ENCODE peak calls at places on chromosomes 1 and 21, in nine cellular contexts. One of them, this sample, is unnamed.

GRCh38 chr1:76501576-76502219 is 365.6 kb upstream of the ST6GALNAC5 start:
- DNase-seq in SK-N-SH: no peak
- DNase-seq in endothelial cell of umbilical vein: no peak
- DNase-seq in HCT116: no peak
- DNase-seq in GM12878: no peak
- DNase-seq in K562: no peak
- DNase-seq in A549: no peak
- DNase-seq in HepG2: no peak
- DNase-seq in H1: no peak
- DNase-seq in this sample: peak

GRCh38 chr1:203985044-203985443 is 87.9 kb upstream of the SOX13 start:
- DNase-seq in H1: peak
- DNase-seq in GM12878: no peak
- DNase-seq in SK-N-SH: no peak
- DNase-seq in HCT116: no peak
- DNase-seq in K562: no peak
- DNase-seq in endothelial cell of umbilical vein: no peak
- DNase-seq in HepG2: no peak
- DNase-seq in A549: no peak
- DNase-seq in this sample: no peak

GRCh38 chr1:55252942-55253589 is 37.9 kb upstream of the USP24 start:
- DNase-seq in H1: no peak
- DNase-seq in SK-N-SH: no peak
- DNase-seq in K562: no peak
- DNase-seq in HepG2: no peak
- DNase-seq in A549: no peak
- DNase-seq in HCT116: no peak
- DNase-seq in endothelial cell of umbilical vein: no peak
- DNase-seq in GM12878: no peak
- DNase-seq in this sample: no peak

GRCh38 chr21:32826317-32827167 is 55.0 kb upstream of the PAXBP1 start:
- DNase-seq in H1: no peak
- DNase-seq in HepG2: peak
- DNase-seq in endothelial cell of umbilical vein: peak
- DNase-seq in K562: peak
- DNase-seq in SK-N-SH: peak
- DNase-seq in GM12878: peak
- DNase-seq in A549: peak
- DNase-seq in HCT116: peak
- DNase-seq in this sample: peak

GRCh38 chr1:224929335-224930237 is at the start of gene DNAH14:
- DNase-seq in GM12878: no peak
- DNase-seq in H1: peak
- DNase-seq in SK-N-SH: peak
- DNase-seq in A549: peak
- DNase-seq in K562: peak
- DNase-seq in HCT116: peak
- DNase-seq in endothelial cell of umbilical vein: peak
- DNase-seq in HepG2: peak
- DNase-seq in this sample: peak

GRCh38 chr1:232244426-232244825 is 385.5 kb downstream of the SIPA1L2 start:
- DNase-seq in endothelial cell of umbilical vein: no peak
- DNase-seq in H1: no peak
- DNase-seq in SK-N-SH: no peak
- DNase-seq in HepG2: no peak
- DNase-seq in K562: no peak
- DNase-seq in GM12878: no peak
- DNase-seq in A549: no peak
- DNase-seq in HCT116: no peak
- DNase-seq in this sample: no peak

GRCh38 chr1:110903853-110904500 is 31.0 kb downstream of the CD53 start:
- DNase-seq in H1: no peak
- DNase-seq in endothelial cell of umbilical vein: no peak
- DNase-seq in SK-N-SH: no peak
- DNase-seq in HCT116: no peak
- DNase-seq in K562: no peak
- DNase-seq in A549: no peak
- DNase-seq in GM12878: no peak
- DNase-seq in HepG2: no peak
- DNase-seq in this sample: no peak

GRCh38 chr1:176996455-176997090 is 167.9 kb downstream of the ASTN1 start:
- DNase-seq in HepG2: no peak
- DNase-seq in H1: peak
- DNase-seq in SK-N-SH: peak
- DNase-seq in A549: no peak
- DNase-seq in GM12878: no peak
- DNase-seq in K562: no peak
- DNase-seq in endothelial cell of umbilical vein: no peak
- DNase-seq in HCT116: no peak
- DNase-seq in this sample: no peak

GRCh38 chr1:210335001-210335400 is 6.3 kb downstream of the HHAT start:
- DNase-seq in HepG2: no peak
- DNase-seq in A549: no peak
- DNase-seq in GM12878: no peak
- DNase-seq in SK-N-SH: no peak
- DNase-seq in HCT116: no peak
- DNase-seq in H1: no peak
- DNase-seq in K562: no peak
- DNase-seq in endothelial cell of umbilical vein: no peak
- DNase-seq in this sample: no peak

GRCh38 chr1:101284021-101284420 is 47.2 kb downstream of the S1PR1 start:
- DNase-seq in HepG2: no peak
- DNase-seq in H1: no peak
- DNase-seq in HCT116: no peak
- DNase-seq in SK-N-SH: no peak
- DNase-seq in A549: no peak
- DNase-seq in endothelial cell of umbilical vein: no peak
- DNase-seq in K562: no peak
- DNase-seq in GM12878: no peak
- DNase-seq in this sample: no peak

GRCh38 chr1:228309548-228310067 is 97.0 kb downstream of the TRIM11 start:
- DNase-seq in K562: no peak
- DNase-seq in HepG2: no peak
- DNase-seq in SK-N-SH: no peak
- DNase-seq in GM12878: no peak
- DNase-seq in HCT116: no peak
- DNase-seq in A549: no peak
- DNase-seq in H1: no peak
- DNase-seq in endothelial cell of umbilical vein: no peak
- DNase-seq in this sample: no peak

DNA sequence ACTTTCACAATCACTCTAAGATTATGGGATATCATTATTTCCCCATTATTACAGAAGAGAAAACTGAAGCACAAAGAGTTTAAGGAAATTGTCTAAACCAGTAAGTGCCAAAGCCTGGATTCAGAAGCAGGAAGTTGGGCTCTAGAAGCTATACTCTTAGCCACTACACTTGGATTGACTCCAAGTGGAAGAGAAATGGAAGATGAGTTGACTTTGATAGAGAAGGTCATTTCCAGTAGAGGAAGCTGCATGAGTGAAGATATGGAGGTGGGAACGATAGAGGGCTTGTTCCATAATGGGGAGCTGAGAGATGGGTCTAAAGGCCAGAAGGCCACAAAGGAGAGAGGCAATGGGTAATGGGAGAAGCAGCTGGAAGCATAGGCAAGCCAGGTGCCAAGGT is 11.7 kb upstream of the TDRD10 start:
- DNase-seq in HCT116: no peak
- DNase-seq in HepG2: no peak
- DNase-seq in endothelial cell of umbilical vein: peak
- DNase-seq in A549: no peak
- DNase-seq in SK-N-SH: no peak
- DNase-seq in H1: no peak
- DNase-seq in K562: peak
- DNase-seq in GM12878: no peak
- DNase-seq in this sample: no peak
- TF ChIP-seq MAX in HCT116: no peak
- TF ChIP-seq MAX in HepG2: no peak
- TF ChIP-seq MAX in endothelial cell of umbilical vein: no peak
- TF ChIP-seq MAX in A549: no peak
- TF ChIP-seq MAX in SK-N-SH: no peak
- TF ChIP-seq MAX in H1: no peak
- TF ChIP-seq MAX in K562: no peak
- TF ChIP-seq MAX in GM12878: no peak
- TF ChIP-seq MAX in this sample: no peak

DNA sequence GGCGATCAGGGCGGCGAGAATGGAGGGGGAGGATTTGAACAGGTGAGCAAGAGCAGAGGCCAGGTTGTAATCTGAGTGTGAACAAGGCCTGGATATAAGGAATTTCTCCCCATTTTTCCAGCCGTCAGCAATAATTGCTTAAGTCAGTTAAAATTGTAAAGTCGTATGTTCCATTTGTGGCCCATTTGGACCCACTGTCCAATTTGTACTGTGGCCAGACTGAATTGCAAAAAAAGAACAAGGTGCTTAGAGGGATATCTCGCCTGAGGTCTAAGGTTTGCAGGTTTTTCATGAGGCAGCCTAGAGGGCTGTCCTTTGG is 1.0 kb downstream of the ERVH48-1 start:
- DNase-seq in H1: no peak
- DNase-seq in SK-N-SH: no peak
- DNase-seq in endothelial cell of umbilical vein: no peak
- DNase-seq in A549: no peak
- DNase-seq in K562: no peak
- DNase-seq in HCT116: no peak
- DNase-seq in GM12878: no peak
- DNase-seq in HepG2: no peak
- DNase-seq in this sample: no peak
- H3K4me3 ChIP-seq in H1: no peak
- H3K4me3 ChIP-seq in SK-N-SH: no peak
- H3K4me3 ChIP-seq in endothelial cell of umbilical vein: no peak
- H3K4me3 ChIP-seq in A549: no peak
- H3K4me3 ChIP-seq in K562: no peak
- H3K4me3 ChIP-seq in HCT116: no peak
- H3K4me3 ChIP-seq in GM12878: no peak
- H3K4me3 ChIP-seq in HepG2: no peak
- H3K4me3 ChIP-seq in this sample: peak

GRCh38 chr1:226578946-226579639 is 30.5 kb downstream of the STUM start:
- DNase-seq in endothelial cell of umbilical vein: no peak
- DNase-seq in GM12878: no peak
- DNase-seq in K562: no peak
- DNase-seq in SK-N-SH: no peak
- DNase-seq in HepG2: no peak
- DNase-seq in H1: no peak
- DNase-seq in HCT116: no peak
- DNase-seq in A549: no peak
- DNase-seq in this sample: no peak
- TF ChIP-seq CTCF in endothelial cell of umbilical vein: no peak
- TF ChIP-seq CTCF in GM12878: no peak
- TF ChIP-seq CTCF in K562: no peak
- TF ChIP-seq CTCF in SK-N-SH: no peak
- TF ChIP-seq CTCF in HepG2: no peak
- TF ChIP-seq CTCF in H1: no peak
- TF ChIP-seq CTCF in HCT116: no peak
- TF ChIP-seq CTCF in A549: no peak
- TF ChIP-seq CTCF in this sample: no peak

DNA sequence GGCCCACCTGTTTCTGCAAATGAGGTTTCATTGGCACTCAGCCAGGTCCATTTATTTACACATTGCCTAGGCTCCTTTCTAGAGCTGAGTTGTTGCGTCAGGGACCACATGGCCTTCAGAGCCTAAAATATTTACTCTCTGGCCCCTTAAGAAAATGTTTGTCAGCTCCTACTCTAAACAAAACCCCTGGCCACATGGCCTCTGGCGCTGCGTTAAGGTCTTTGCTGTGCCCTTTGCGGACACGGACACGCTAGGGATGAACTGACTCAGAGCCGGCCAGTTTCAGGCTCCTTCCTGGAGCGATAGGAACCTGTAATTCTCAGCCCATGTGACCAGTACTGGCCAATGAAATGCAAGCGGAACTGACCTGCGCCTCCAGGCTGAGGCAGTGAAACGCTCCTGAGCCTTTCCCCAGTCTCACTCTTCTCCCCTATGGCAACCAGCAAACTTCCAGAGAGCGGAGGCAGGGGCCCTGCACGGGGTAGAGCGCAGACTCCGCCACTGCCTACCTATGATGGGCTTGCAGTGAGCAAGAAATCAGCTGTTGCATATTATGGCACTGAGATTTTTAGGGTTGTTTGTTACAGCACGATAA is 160.3 kb downstream of the ETS2 start:
- DNase-seq in HCT116: no peak
- DNase-seq in HepG2: peak
- DNase-seq in K562: peak
- DNase-seq in A549: peak
- DNase-seq in endothelial cell of umbilical vein: no peak
- DNase-seq in SK-N-SH: peak
- DNase-seq in H1: no peak
- DNase-seq in GM12878: no peak
- DNase-seq in this sample: no peak
- TF ChIP-seq MAX in HCT116: no peak
- TF ChIP-seq MAX in HepG2: peak
- TF ChIP-seq MAX in K562: peak
- TF ChIP-seq MAX in A549: peak
- TF ChIP-seq MAX in endothelial cell of umbilical vein: no peak
- TF ChIP-seq MAX in SK-N-SH: no peak
- TF ChIP-seq MAX in H1: peak
- TF ChIP-seq MAX in GM12878: no peak
- TF ChIP-seq MAX in this sample: no peak

DNA sequence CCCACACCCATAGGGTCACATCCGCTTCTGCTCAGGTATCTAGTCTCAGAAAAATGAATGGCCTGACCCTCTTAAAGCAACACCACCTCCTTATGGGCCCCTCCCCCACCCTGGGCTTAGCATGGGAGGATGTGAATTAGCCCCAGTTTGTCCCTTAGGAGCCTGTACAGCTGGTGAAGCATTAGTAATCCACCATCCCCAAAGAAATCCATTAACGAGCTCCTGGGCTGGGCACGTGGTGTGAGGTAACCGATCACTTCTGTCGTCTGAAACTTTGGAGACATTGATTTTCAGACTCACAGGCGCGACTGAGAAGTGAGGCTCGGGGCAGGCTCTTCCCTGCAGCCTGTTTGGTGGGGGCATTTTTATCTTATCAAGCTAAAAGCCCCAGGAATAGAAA is 10.5 kb downstream of the RASSF5 start:
- DNase-seq in GM12878: no peak
- DNase-seq in endothelial cell of umbilical vein: no peak
- DNase-seq in HCT116: no peak
- DNase-seq in A549: no peak
- DNase-seq in SK-N-SH: no peak
- DNase-seq in H1: no peak
- DNase-seq in HepG2: no peak
- DNase-seq in K562: no peak
- DNase-seq in this sample: no peak
- H3K4me3 ChIP-seq in GM12878: no peak
- H3K4me3 ChIP-seq in endothelial cell of umbilical vein: no peak
- H3K4me3 ChIP-seq in HCT116: no peak
- H3K4me3 ChIP-seq in A549: no peak
- H3K4me3 ChIP-seq in SK-N-SH: no peak
- H3K4me3 ChIP-seq in H1: no peak
- H3K4me3 ChIP-seq in HepG2: no peak
- H3K4me3 ChIP-seq in K562: no peak
- H3K4me3 ChIP-seq in this sample: no peak

GRCh38 chr1:180272395-180272794 is 42.3 kb downstream of the LHX4 start:
- DNase-seq in H1: no peak
- DNase-seq in HepG2: no peak
- DNase-seq in A549: no peak
- DNase-seq in HCT116: no peak
- DNase-seq in K562: no peak
- DNase-seq in SK-N-SH: no peak
- DNase-seq in GM12878: no peak
- DNase-seq in endothelial cell of umbilical vein: no peak
- DNase-seq in this sample: no peak
- TF ChIP-seq CTCF in H1: no peak
- TF ChIP-seq CTCF in HepG2: no peak
- TF ChIP-seq CTCF in A549: no peak
- TF ChIP-seq CTCF in HCT116: no peak
- TF ChIP-seq CTCF in K562: no peak
- TF ChIP-seq CTCF in SK-N-SH: no peak
- TF ChIP-seq CTCF in GM12878: no peak
- TF ChIP-seq CTCF in endothelial cell of umbilical vein: no peak
- TF ChIP-seq CTCF in this sample: no peak

GRCh38 chr1:30525980-30526651 is 197.3 kb downstream of the MATN1 start:
- DNase-seq in A549: peak
- DNase-seq in K562: no peak
- DNase-seq in HCT116: peak
- DNase-seq in SK-N-SH: no peak
- DNase-seq in GM12878: no peak
- DNase-seq in H1: no peak
- DNase-seq in HepG2: peak
- DNase-seq in endothelial cell of umbilical vein: no peak
- DNase-seq in this sample: peak
- TF ChIP-seq MAX in A549: no peak
- TF ChIP-seq MAX in K562: no peak
- TF ChIP-seq MAX in HCT116: peak
- TF ChIP-seq MAX in SK-N-SH: no peak
- TF ChIP-seq MAX in GM12878: no peak
- TF ChIP-seq MAX in H1: no peak
- TF ChIP-seq MAX in HepG2: no peak
- TF ChIP-seq MAX in endothelial cell of umbilical vein: no peak
- TF ChIP-seq MAX in this sample: no peak

This sample was measured in NB4.